ENCODE peak calls at places on chromosomes 1 and 21, in four cellular contexts. G is HFF-Myc, I is progenitor cell of endocrine pancreas, U is type B pancreatic cell. M is an unnamed sample.
A peak's percentile ranks its signal among the peaks of the same experiment; 100 is the strongest.

GRCh38 chr21:23811802-23812201 is 1795.5 kb downstream of the MRPL39 start:
- DNase-seq in G (no peak), I (no peak), U (no peak), M (no peak)

GRCh38 chr1:177944673-177945014 is 25.2 kb downstream of the SEC16B start:
- DNase-seq in G (no peak), I (no peak), U (no peak), M (no peak)

GRCh38 chr1:53273526-53273925 is 35.2 kb upstream of the MAGOH start:
- DNase-seq in G (no peak), I (no peak), U (no peak), M (no peak)

GRCh38 chr1:179921472-179921871 is 33.1 kb upstream of the CEP350 start:
- DNase-seq in G (no peak), I (no peak), U (no peak), M (no peak)

GRCh38 chr1:39136635-39137034 is 67.9 kb upstream of the MACF1 start:
- DNase-seq in G (no peak), I (no peak), U (no peak), M (no peak)

GRCh38 chr1:49197081-49197480 is 420.4 kb upstream of the BEND5 start:
- DNase-seq in G (no peak), I (no peak), U (no peak), M (no peak)

GRCh38 chr1:40955266-40955665 is 24.2 kb upstream of the CTPS1 start:
- DNase-seq in G (no peak), I (no peak), U (no peak), M (no peak)

GRCh38 chr1:184020855-184021254 is 16.7 kb downstream of the COLGALT2 start:
- DNase-seq in G (no peak), I (no peak), U (no peak), M (no peak)

GRCh38 chr1:18217398-18218043 is 109.9 kb downstream of the IGSF21 start:
- DNase-seq in G (no peak), I (no peak), U (no peak), M (no peak)

GRCh38 chr1:232108598-232108997 is 482.0 kb downstream of the DISC1 start:
- DNase-seq in G (no peak), I (no peak), U (no peak), M (no peak)

GRCh38 chr21:45356653-45357435 is 48.1 kb upstream of the COL18A1 start:
- DNase-seq in G (no peak), I (no peak), U (no peak), M (no peak)

GRCh38 chr1:170284016-170284415 is 138.3 kb downstream of the NTMT2 start:
- DNase-seq in G (no peak), I (no peak), U (no peak), M (no peak)

GRCh38 chr1:112911506-112911905 is 44.5 kb downstream of the SLC16A1 start:
- DNase-seq in G (no peak), I (no peak), U (no peak), M (no peak)

GRCh38 chr21:14548751-14549150 is 2.6 kb upstream of the SAMSN1 start:
- DNase-seq in G (no peak), I (no peak), U (no peak), M (no peak)

GRCh38 chr1:30283199-30283962 is 440.0 kb downstream of the MATN1 start:
- DNase-seq in G (no peak), I (no peak), U (peak; percentile 64), M (peak; percentile 75)

GRCh38 chr1:178502330-178502714 is 5.6 kb upstream of the CLEC20A start:
- DNase-seq in G (no peak), I (no peak), U (no peak), M (no peak)

GRCh38 chr1:103250441-103250861 is 142.1 kb upstream of the COL11A1 start:
- DNase-seq in G (no peak), I (no peak), U (no peak), M (no peak)

GRCh38 chr1:209926045-209926444 is 12.0 kb upstream of the SYT14 start:
- DNase-seq in G (peak; percentile 59), I (no peak), U (no peak), M (no peak)

GRCh38 chr1:53278294-53278693 is 40.0 kb upstream of the MAGOH start:
- DNase-seq in G (no peak), I (peak; percentile 63), U (peak; percentile 80), M (peak; percentile 89)

GRCh38 chr1:245332513-245332912 is 177.7 kb downstream of the KIF26B start:
- DNase-seq in G (no peak), I (no peak), U (no peak), M (no peak)

GRCh38 chr1:155244368-155245162 is 10.7 kb downstream of the ENTREP3 start:
- DNase-seq in G (peak; percentile 99), I (peak; percentile 91), U (peak; percentile 96), M (peak; percentile 99)

GRCh38 chr1:6075747-6076146 is 30.1 kb downstream of the KCNAB2 start:
- DNase-seq in G (no peak), I (no peak), U (no peak), M (no peak)

GRCh38 chr1:235327559-235328270 is at the start of gene ARID4B:
- DNase-seq in G (no peak), I (peak; percentile 63), U (peak; percentile 82), M (no peak)

GRCh38 chr1:235330918-235331285 is 2.5 kb downstream of the GGPS1 start:
- DNase-seq in G (no peak), I (no peak), U (no peak), M (no peak)

GRCh38 chr1:235331391-235331790 is 3.0 kb downstream of the GGPS1 start:
- DNase-seq in G (no peak), I (no peak), U (no peak), M (no peak)

GRCh38 chr1:235328271-235329138 is at the start of gene GGPS1:
- DNase-seq in G (peak; percentile 100), I (peak; percentile 96), U (peak; percentile 98), M (peak; percentile 99)

GRCh38 chr1:235329139-235329808 is 904 bp downstream of the GGPS1 start:
- DNase-seq in G (no peak), I (peak; percentile 14), U (no peak), M (no peak)
- TF ChIP-seq CTCF in G (no peak), I (no peak), U (peak; percentile 41), M (no peak)

DNA sequence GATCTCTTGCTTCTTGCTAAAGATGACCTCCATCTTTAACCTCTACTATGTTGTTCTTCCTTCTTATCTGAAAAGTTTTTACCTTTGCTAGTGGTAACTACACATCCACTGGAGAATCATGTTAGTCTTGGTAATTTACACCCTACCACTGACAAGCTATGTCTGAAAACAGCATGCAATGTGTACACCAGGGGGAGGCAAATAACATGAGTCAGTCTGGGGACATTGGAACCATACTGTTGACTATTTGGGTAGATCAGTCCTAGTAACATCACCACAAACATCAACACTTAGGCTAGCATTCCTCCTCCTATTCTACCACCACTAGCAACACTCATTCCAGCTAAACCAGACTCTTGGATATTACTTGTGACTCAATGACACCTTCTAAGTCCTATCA is 549.0 kb downstream of the KCNT2 start:
- DNase-seq in G (peak; percentile 0), I (no peak), U (no peak), M (no peak)
- TF ChIP-seq CTCF in G (peak; percentile 8), I (no peak), U (no peak), M (no peak)

DNA sequence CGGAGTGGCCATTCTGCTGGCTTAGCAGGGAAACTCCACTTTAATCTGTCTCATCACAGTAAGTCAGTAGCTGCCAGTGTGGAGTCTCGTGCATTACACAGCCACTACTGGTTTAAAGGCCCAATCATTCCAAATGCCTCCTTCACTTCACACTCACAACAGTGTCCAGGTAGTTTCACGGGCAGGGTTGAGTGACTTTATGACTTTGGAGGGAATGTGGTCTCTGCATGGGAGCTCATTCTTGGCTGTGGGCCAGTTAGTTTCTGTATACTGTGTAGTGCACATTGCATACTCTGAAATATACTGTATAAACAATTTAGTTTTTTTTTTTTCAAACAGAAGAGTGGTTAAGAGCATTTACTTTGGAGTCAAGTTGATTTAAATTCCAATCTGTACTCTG is 34.7 kb upstream of the C1orf87 start:
- DNase-seq in G (no peak), I (no peak), U (no peak), M (no peak)
- TF ChIP-seq CTCF in G (no peak), I (no peak), U (no peak), M (no peak)

GRCh38 chr1:192311281-192311680 is 5.5 kb upstream of the RGS21 start:
- DNase-seq in G (peak; percentile 4), I (no peak), U (no peak), M (no peak)
- TF ChIP-seq CTCF in G (peak; percentile 29), I (peak; percentile 63), U (peak; percentile 67), M (peak; percentile 82)

DNA sequence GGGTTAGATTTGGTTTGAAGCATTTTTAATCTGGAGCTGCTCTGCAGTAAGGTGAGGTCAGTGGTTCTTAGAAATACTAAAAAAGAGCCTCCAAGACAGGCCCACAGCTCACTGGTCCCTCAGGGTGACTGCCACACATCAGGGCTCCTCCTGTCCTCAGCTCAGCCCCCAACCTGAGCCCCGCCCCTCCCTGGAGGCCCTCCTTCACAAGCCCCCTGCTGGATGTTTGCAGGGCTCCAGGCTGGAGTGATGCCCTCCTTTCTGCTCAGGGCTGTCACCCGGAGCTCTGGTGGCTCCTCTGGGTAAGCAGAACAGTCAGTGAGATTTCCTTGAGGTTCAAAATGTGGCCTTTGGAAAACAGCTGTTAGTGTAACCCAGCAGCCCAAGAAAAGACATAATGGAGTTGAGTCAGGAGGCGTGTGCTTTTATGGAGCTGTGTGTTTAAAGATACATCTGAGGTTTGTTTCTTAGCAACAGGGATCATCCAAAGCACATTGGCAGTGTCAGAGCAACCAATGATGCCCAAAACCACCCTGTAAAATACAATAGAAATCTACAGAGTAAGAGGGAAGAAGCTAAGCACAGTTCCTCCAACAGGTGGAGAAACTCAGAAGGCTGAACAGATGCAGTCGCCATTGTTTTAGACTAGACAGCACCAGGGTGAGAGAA is 21.4 kb downstream of the STUM start:
- DNase-seq in G (no peak), I (peak; percentile 36), U (no peak), M (no peak)
- TF ChIP-seq CTCF in G (peak; percentile 44), I (peak; percentile 57), U (peak; percentile 67), M (peak; percentile 20)

DNA sequence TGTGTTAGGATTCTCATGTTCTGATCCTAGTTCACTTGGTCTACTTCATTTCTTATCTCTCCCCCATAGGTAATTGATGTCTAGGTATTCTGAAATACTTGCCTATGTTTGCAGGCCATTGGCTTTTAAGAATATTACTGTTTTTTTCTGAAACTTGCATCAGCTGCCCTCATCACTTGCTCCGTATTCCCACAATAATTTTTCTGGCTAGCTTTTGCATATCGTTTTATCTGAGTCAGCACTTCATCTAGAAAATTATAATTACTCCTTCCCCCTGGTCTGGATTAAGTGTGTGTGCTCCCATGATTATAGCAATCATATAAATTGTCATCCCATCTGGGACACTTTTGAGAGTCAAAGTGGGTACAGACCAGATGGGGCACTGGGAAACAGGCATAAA is 583.2 kb upstream of the B3GALT2 start:
- DNase-seq in G (no peak), I (no peak), U (no peak), M (no peak)
- TF ChIP-seq CTCF in G (no peak), I (no peak), U (no peak), M (no peak)

GRCh38 chr1:225695578-225696332 is 42.8 kb upstream of the ENAH start:
- DNase-seq in G (no peak), I (no peak), U (no peak), M (no peak)

GRCh38 chr1:225699336-225699735 is 46.4 kb upstream of the ENAH start:
- DNase-seq in G (no peak), I (no peak), U (no peak), M (no peak)

GRCh38 chr1:225700164-225700740 is 47.3 kb upstream of the ENAH start:
- DNase-seq in G (peak; percentile 95), I (no peak), U (no peak), M (peak; percentile 85)

GRCh38 chr1:225697437-225697836 is 44.5 kb upstream of the ENAH start:
- DNase-seq in G (no peak), I (no peak), U (no peak), M (no peak)

GRCh38 chr1:225700889-225701465 is 48.1 kb upstream of the ENAH start:
- DNase-seq in G (no peak), I (no peak), U (no peak), M (no peak)
- TF ChIP-seq CTCF in G (no peak), I (no peak), U (no peak), M (no peak)

GRCh38 chr1:200131551-200132125 is 104.1 kb downstream of the NR5A2 start:
- DNase-seq in G (no peak), I (no peak), U (no peak), M (no peak)
- TF ChIP-seq CTCF in G (no peak), I (no peak), U (no peak), M (no peak)

M was measured in osteocyte.